ENCODE peak calls at places on chromosomes 4 and X, in six cellular contexts. One of them, this sample, is unnamed.

GRCh38 chr4:84341559-84341958 is 157.5 kb downstream of the NKX6-1 start:
- DNase-seq in GM12892: no peak
- DNase-seq in HepG2: no peak
- DNase-seq in K562: no peak
- DNase-seq in GM12878: no peak
- DNase-seq in H1: no peak
- DNase-seq in this sample: no peak

GRCh38 chr4:89434364-89434988 is 126.9 kb upstream of the GPRIN3 start:
- DNase-seq in K562: no peak
- DNase-seq in GM12892: no peak
- DNase-seq in H1: no peak
- DNase-seq in GM12878: no peak
- DNase-seq in HepG2: no peak
- DNase-seq in this sample: no peak

GRCh38 chrX:151753313-151754041 is 18.9 kb downstream of the CNGA2 start:
- DNase-seq in GM12878: no peak
- DNase-seq in GM12892: peak; percentile 54
- DNase-seq in HepG2: peak; percentile 13
- DNase-seq in K562: peak; percentile 65
- DNase-seq in H1: peak; percentile 64
- DNase-seq in this sample: peak; percentile 31

GRCh38 chrX:72029473-72030411 is 102.0 kb downstream of the RTL5 start:
- DNase-seq in GM12878: no peak
- DNase-seq in H1: peak; percentile 39
- DNase-seq in HepG2: peak; percentile 16
- DNase-seq in GM12892: no peak
- DNase-seq in K562: no peak
- DNase-seq in this sample: no peak

GRCh38 chr4:133801858-133802257 is 399.7 kb downstream of the PABPC4L start:
- DNase-seq in GM12892: no peak
- DNase-seq in HepG2: no peak
- DNase-seq in H1: no peak
- DNase-seq in K562: no peak
- DNase-seq in GM12878: no peak
- DNase-seq in this sample: no peak

GRCh38 chr4:78247541-78248285 is 190.6 kb downstream of the FRAS1 start:
- DNase-seq in K562: no peak
- DNase-seq in GM12878: no peak
- DNase-seq in GM12892: no peak
- DNase-seq in HepG2: no peak
- DNase-seq in H1: no peak
- DNase-seq in this sample: no peak

GRCh38 chrX:108001218-108001814 is 19.1 kb upstream of the TEX13B start:
- DNase-seq in HepG2: peak; percentile 11
- DNase-seq in GM12892: no peak
- DNase-seq in H1: no peak
- DNase-seq in K562: no peak
- DNase-seq in GM12878: no peak
- DNase-seq in this sample: no peak

GRCh38 chrX:17635231-17635630 is 102.1 kb upstream of the SCML1 start:
- DNase-seq in H1: peak; percentile 66
- DNase-seq in GM12892: no peak
- DNase-seq in GM12878: no peak
- DNase-seq in HepG2: no peak
- DNase-seq in K562: no peak
- DNase-seq in this sample: no peak

GRCh38 chr4:100076753-100077152 is 113.5 kb downstream of the DDIT4L start:
- DNase-seq in GM12878: no peak
- DNase-seq in HepG2: no peak
- DNase-seq in H1: no peak
- DNase-seq in GM12892: no peak
- DNase-seq in K562: no peak
- DNase-seq in this sample: no peak

GRCh38 chrX:8939344-8939743 is 94.6 kb downstream of the FAM9B start:
- DNase-seq in GM12878: no peak
- DNase-seq in K562: no peak
- DNase-seq in GM12892: no peak
- DNase-seq in H1: no peak
- DNase-seq in HepG2: no peak
- DNase-seq in this sample: no peak

GRCh38 chr4:6782846-6783110 is 251 bp downstream of the KIAA0232 start:
- DNase-seq in GM12878: no peak
- DNase-seq in K562: no peak
- DNase-seq in GM12892: no peak
- DNase-seq in HepG2: no peak
- DNase-seq in H1: no peak
- DNase-seq in this sample: no peak

GRCh38 chr4:84966382-84967291 is at the start of gene WDFY3:
- DNase-seq in H1: peak; percentile 86
- DNase-seq in GM12878: no peak
- DNase-seq in HepG2: peak; percentile 58
- DNase-seq in GM12892: no peak
- DNase-seq in K562: peak; percentile 60
- DNase-seq in this sample: peak; percentile 13

GRCh38 chr4:7708981-7709380 is 230.7 kb downstream of the AFAP1 start:
- DNase-seq in HepG2: no peak
- DNase-seq in GM12892: no peak
- DNase-seq in GM12878: no peak
- DNase-seq in K562: no peak
- DNase-seq in H1: no peak
- DNase-seq in this sample: no peak

GRCh38 chrX:47158131-47158530 is 13.1 kb downstream of the RBM10 start:
- DNase-seq in GM12878: no peak
- DNase-seq in GM12892: no peak
- DNase-seq in HepG2: no peak
- DNase-seq in K562: peak; percentile 32
- DNase-seq in H1: peak; percentile 57
- DNase-seq in this sample: no peak

GRCh38 chrX:150152546-150152945 is 210.6 kb upstream of the MAMLD1 start:
- DNase-seq in K562: no peak
- DNase-seq in GM12878: no peak
- DNase-seq in H1: no peak
- DNase-seq in HepG2: no peak
- DNase-seq in GM12892: no peak
- DNase-seq in this sample: no peak

GRCh38 chrX:112631892-112632291 is 47.8 kb downstream of the LHFPL1 start:
- DNase-seq in GM12878: no peak
- DNase-seq in K562: no peak
- DNase-seq in HepG2: no peak
- DNase-seq in GM12892: no peak
- DNase-seq in H1: no peak
- DNase-seq in this sample: no peak

GRCh38 chr4:169756971-169757574 is 671 bp downstream of the HPF1 start:
- DNase-seq in HepG2: peak; percentile 1
- DNase-seq in GM12878: no peak
- DNase-seq in H1: no peak
- DNase-seq in GM12892: no peak
- DNase-seq in K562: no peak
- DNase-seq in this sample: no peak

GRCh38 chr4:1746265-1746691 is 25.0 kb downstream of the TACC3 start:
- DNase-seq in H1: peak; percentile 100
- DNase-seq in GM12892: peak; percentile 87
- DNase-seq in K562: peak; percentile 90
- DNase-seq in HepG2: peak; percentile 82
- DNase-seq in GM12878: no peak
- DNase-seq in this sample: peak; percentile 93

GRCh38 chrX:154712781-154713391 is 38.0 kb downstream of the GAB3 start:
- DNase-seq in H1: no peak
- DNase-seq in GM12878: peak; percentile 68
- DNase-seq in HepG2: no peak
- DNase-seq in K562: no peak
- DNase-seq in GM12892: no peak
- DNase-seq in this sample: peak; percentile 18

GRCh38 chr4:60723796-60724195 is 476.3 kb upstream of the ADGRL3 start:
- DNase-seq in GM12878: no peak
- DNase-seq in HepG2: no peak
- DNase-seq in K562: no peak
- DNase-seq in GM12892: no peak
- DNase-seq in H1: no peak
- DNase-seq in this sample: no peak

GRCh38 chr4:101346562-101347266 is 612 bp downstream of the PPP3CA start:
- DNase-seq in K562: peak; percentile 33
- DNase-seq in H1: peak; percentile 70
- DNase-seq in HepG2: peak; percentile 21
- DNase-seq in GM12878: no peak
- DNase-seq in GM12892: peak; percentile 37
- DNase-seq in this sample: peak; percentile 34

GRCh38 chr4:101347557-101348366 is 436 bp upstream of the PPP3CA start:
- DNase-seq in GM12878: peak; percentile 83
- DNase-seq in H1: peak; percentile 99
- DNase-seq in GM12892: peak; percentile 90
- DNase-seq in HepG2: peak; percentile 87
- DNase-seq in K562: peak; percentile 100
- DNase-seq in this sample: peak; percentile 91

GRCh38 chr4:101348367-101348827 is 1.1 kb upstream of the PPP3CA start:
- DNase-seq in H1: peak; percentile 73
- DNase-seq in K562: no peak
- DNase-seq in HepG2: no peak
- DNase-seq in GM12878: no peak
- DNase-seq in GM12892: peak; percentile 24
- DNase-seq in this sample: no peak

GRCh38 chr4:101346312-101346561 is 1.1 kb downstream of the PPP3CA start:
- DNase-seq in GM12878: no peak
- DNase-seq in H1: no peak
- DNase-seq in K562: no peak
- DNase-seq in GM12892: no peak
- DNase-seq in HepG2: peak; percentile 16
- DNase-seq in this sample: peak; percentile 25

GRCh38 chr4:101347267-101347556 is at the start of gene PPP3CA:
- DNase-seq in K562: no peak
- DNase-seq in GM12892: no peak
- DNase-seq in HepG2: no peak
- DNase-seq in H1: no peak
- DNase-seq in GM12878: no peak
- DNase-seq in this sample: no peak
- TF ChIP-seq POLR2AphosphoS5 in K562: no peak
- TF ChIP-seq POLR2AphosphoS5 in GM12892: no peak
- TF ChIP-seq POLR2AphosphoS5 in HepG2: no peak
- TF ChIP-seq POLR2AphosphoS5 in H1: no peak
- TF ChIP-seq POLR2AphosphoS5 in GM12878: peak; percentile 3
- TF ChIP-seq POLR2AphosphoS5 in this sample: no peak

GRCh38 chrX:103356897-103357296 is 591 bp downstream of the TCEAL9 start:
- DNase-seq in K562: no peak
- DNase-seq in GM12892: no peak
- DNase-seq in HepG2: no peak
- DNase-seq in GM12878: no peak
- DNase-seq in H1: no peak
- DNase-seq in this sample: no peak

GRCh38 chrX:103360092-103360491 is 3.8 kb downstream of the TCEAL9 start:
- DNase-seq in K562: peak; percentile 10
- DNase-seq in GM12878: no peak
- DNase-seq in GM12892: no peak
- DNase-seq in H1: no peak
- DNase-seq in HepG2: no peak
- DNase-seq in this sample: no peak

GRCh38 chrX:103357871-103358270 is 1.6 kb downstream of the TCEAL9 start:
- DNase-seq in K562: no peak
- DNase-seq in GM12892: no peak
- DNase-seq in H1: no peak
- DNase-seq in HepG2: no peak
- DNase-seq in GM12878: no peak
- DNase-seq in this sample: no peak

GRCh38 chrX:103360916-103361315 is 4.6 kb downstream of the TCEAL9 start:
- DNase-seq in H1: no peak
- DNase-seq in HepG2: no peak
- DNase-seq in GM12892: no peak
- DNase-seq in GM12878: no peak
- DNase-seq in K562: no peak
- DNase-seq in this sample: no peak

DNA sequence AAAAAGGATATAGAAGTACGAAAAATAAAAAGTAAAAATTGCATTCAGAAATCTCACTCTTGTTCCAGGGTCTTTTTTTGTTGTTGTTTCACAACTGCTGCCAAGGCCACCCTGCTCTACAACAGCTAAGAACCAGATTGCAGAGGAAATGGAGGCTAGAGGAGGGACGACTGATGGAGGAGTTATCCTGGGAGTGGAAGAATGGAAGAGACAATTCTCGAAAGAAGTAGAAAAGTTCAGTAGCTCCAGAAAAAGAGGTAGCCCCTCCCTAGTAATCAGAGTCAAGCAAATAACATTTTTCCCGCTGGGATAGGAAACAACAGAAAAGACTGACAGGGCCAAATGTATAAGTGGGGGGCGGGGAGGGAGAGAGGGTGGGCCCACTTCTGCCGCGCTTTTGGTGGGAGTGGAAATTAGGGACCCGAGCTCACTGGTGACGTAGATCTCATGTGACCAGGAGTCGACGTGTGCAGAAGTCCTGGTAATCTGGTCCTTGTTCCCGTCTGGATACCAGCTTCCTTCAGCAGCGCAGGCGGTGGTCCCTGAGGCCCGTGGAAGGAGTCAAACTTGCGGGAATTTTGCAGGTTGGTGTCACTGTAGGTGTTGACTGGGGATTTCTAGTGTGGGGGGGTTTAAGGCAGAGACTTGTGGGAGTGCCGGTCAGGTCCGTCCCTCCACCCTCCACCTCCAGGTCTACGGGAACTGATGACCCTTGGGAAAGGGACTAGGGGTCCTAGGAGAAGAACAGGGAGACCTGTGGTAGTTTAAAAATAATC is at the start of gene TCEAL9:
- DNase-seq in HepG2: peak; percentile 51
- DNase-seq in K562: peak; percentile 11
- DNase-seq in GM12892: no peak
- DNase-seq in GM12878: no peak
- DNase-seq in H1: no peak
- DNase-seq in this sample: no peak
- TF ChIP-seq POLR2A in HepG2: peak; percentile 70
- TF ChIP-seq POLR2A in K562: peak; percentile 65
- TF ChIP-seq POLR2A in GM12892: no peak
- TF ChIP-seq POLR2A in GM12878: no peak
- TF ChIP-seq POLR2A in H1: peak; percentile 69
- TF ChIP-seq POLR2A in this sample: no peak

GRCh38 chr4:138875886-138876608 is 139.5 kb upstream of the NOCT start:
- DNase-seq in H1: no peak
- DNase-seq in GM12892: no peak
- DNase-seq in K562: no peak
- DNase-seq in GM12878: no peak
- DNase-seq in HepG2: no peak
- DNase-seq in this sample: no peak
- TF ChIP-seq TAF1 in H1: no peak
- TF ChIP-seq TAF1 in GM12892: no peak
- TF ChIP-seq TAF1 in K562: no peak
- TF ChIP-seq TAF1 in GM12878: no peak
- TF ChIP-seq TAF1 in HepG2: no peak
- TF ChIP-seq TAF1 in this sample: no peak

DNA sequence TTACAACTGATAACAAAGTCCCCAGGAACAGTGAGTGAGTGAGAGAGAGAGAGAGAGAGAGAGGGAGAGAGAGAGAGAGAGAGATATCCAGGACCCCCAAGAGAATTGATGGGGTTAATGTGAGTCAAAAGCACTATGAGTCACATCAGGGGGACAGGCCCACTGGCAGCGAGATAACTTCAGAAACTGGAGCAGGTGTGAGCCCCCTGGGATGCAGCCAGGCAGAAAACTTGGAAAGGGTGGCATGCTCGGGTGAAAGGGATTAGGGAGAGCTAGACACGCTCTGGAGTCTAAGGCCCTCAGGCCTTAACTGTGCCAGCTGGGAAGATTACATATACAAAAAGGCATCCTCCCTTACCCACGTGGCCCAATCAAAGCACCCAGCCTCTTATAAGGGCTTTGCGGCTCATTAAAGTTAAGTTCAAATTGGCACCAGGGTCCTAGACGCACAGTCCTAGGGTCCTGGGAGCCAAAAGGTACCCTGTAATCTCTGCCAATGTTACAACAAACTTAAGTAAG is 843 bp downstream of the ACOT9 start:
- DNase-seq in GM12892: no peak
- DNase-seq in GM12878: no peak
- DNase-seq in H1: no peak
- DNase-seq in K562: peak; percentile 10
- DNase-seq in HepG2: peak; percentile 32
- DNase-seq in this sample: no peak
- TF ChIP-seq POLR2AphosphoS5 in GM12892: no peak
- TF ChIP-seq POLR2AphosphoS5 in GM12878: no peak
- TF ChIP-seq POLR2AphosphoS5 in H1: no peak
- TF ChIP-seq POLR2AphosphoS5 in K562: no peak
- TF ChIP-seq POLR2AphosphoS5 in HepG2: no peak
- TF ChIP-seq POLR2AphosphoS5 in this sample: no peak

This sample was measured in GM12891.